ENCODE peak calls at places on chromosomes 7 and 10, in eight cellular contexts. G, N, H, S, Y, X, C and L are unnamed samples.

GRCh38 chr7:16278167-16278787 is 143.1 kb downstream of the CRPPA start:
- DNase-seq in S (no peak), X (no peak), G (no peak), N (no peak), C (no peak), Y (no peak), H (no peak), L (no peak)

GRCh38 chr7:151051108-151051507 is 2.8 kb downstream of the ASIC3 start:
- DNase-seq in N (peak; percentile 43), G (no peak), C (peak; percentile 77), S (no peak), Y (peak; percentile 96), X (no peak), H (no peak), L (peak; percentile 33)

GRCh38 chr10:29646238-29646902 is 11.6 kb upstream of the SVIL start:
- DNase-seq in C (peak; percentile 36), Y (no peak), S (peak; percentile 75), H (peak; percentile 57), X (no peak), N (no peak), G (peak; percentile 65), L (no peak)

GRCh38 chr7:93015193-93016084 is 102.3 kb downstream of the SAMD9 start:
- DNase-seq in S (no peak), G (no peak), Y (no peak), C (peak; percentile 80), H (peak; percentile 13), X (no peak), N (no peak), L (no peak)

GRCh38 chr10:119140603-119141245 is 24.8 kb downstream of the SFXN4 start:
- DNase-seq in S (no peak), H (no peak), X (no peak), N (no peak), C (no peak), G (no peak), Y (peak; percentile 67), L (no peak)

GRCh38 chr10:126465771-126466170 is 77.5 kb upstream of the ADAM12 start:
- DNase-seq in X (no peak), G (no peak), Y (no peak), H (no peak), S (no peak), C (no peak), N (no peak), L (no peak)

GRCh38 chr7:44223362-44224114 is 22.8 kb downstream of the YKT6 start:
- DNase-seq in C (no peak), H (no peak), Y (peak; percentile 70), S (peak; percentile 48), N (no peak), X (no peak), G (no peak), L (no peak)

GRCh38 chr10:23191764-23192395 is at the start of gene PTF1A:
- DNase-seq in Y (peak; percentile 71), X (no peak), S (no peak), C (no peak), G (no peak), H (no peak), N (no peak), L (no peak)

GRCh38 chr10:111706331-111706730 is 477.2 kb downstream of the GPAM start:
- DNase-seq in G (no peak), N (no peak), C (no peak), X (no peak), H (no peak), S (no peak), Y (no peak), L (no peak)

GRCh38 chr7:159020987-159021386 is 123.7 kb downstream of the VIPR2 start:
- DNase-seq in H (no peak), S (peak; percentile 55), Y (peak; percentile 91), C (no peak), X (peak; percentile 70), N (no peak), G (no peak), L (no peak)
- H3K4me1 ChIP-seq in H (peaks cover 25% of the 10 kb centered on the region), S (peaks cover 9% of the 10 kb centered on the region), Y (no peaks in the 10 kb centered on the region), C (no peaks in the 10 kb centered on the region), X (peaks cover 6% of the 10 kb centered on the region), N (peaks cover under 1% of the 10 kb centered on the region), G (no peaks in the 10 kb centered on the region), L (no peaks in the 10 kb centered on the region)

GRCh38 chr7:100629117-100629711 is 12.1 kb downstream of the TFR2 start:
- DNase-seq in C (no peak), N (peak; percentile 33), Y (peak; percentile 94), S (no peak), H (peak; percentile 55), G (no peak), X (peak; percentile 28), L (peak; percentile 46)
- TF ChIP-seq CTCF in C (peak; percentile 34), N (no peak), Y (peak; percentile 81), S (no peak), H (peak; percentile 56), G (no peak), X (no peak), L (peak; percentile 37)

GRCh38 chr7:142897691-142898090 is 12.1 kb upstream of the TRPV6 start:
- DNase-seq in H (no peak), S (no peak), G (no peak), N (no peak), Y (peak; percentile 26), X (no peak), C (no peak), L (no peak)

GRCh38 chr7:142896741-142897379 is 11.3 kb upstream of the TRPV6 start:
- DNase-seq in G (no peak), C (no peak), Y (peak; percentile 17), X (no peak), H (no peak), N (no peak), S (no peak), L (no peak)

GRCh38 chr7:142894112-142894835 is 8.7 kb upstream of the TRPV6 start:
- DNase-seq in X (no peak), N (no peak), Y (peak; percentile 25), C (no peak), S (no peak), H (no peak), G (peak; percentile 11), L (no peak)

GRCh38 chr7:142894886-142895593 is 9.5 kb upstream of the TRPV6 start:
- DNase-seq in Y (peak; percentile 22), C (no peak), S (no peak), N (no peak), G (no peak), H (no peak), X (no peak), L (no peak)

GRCh38 chr7:142896151-142896550 is 10.6 kb upstream of the TRPV6 start:
- DNase-seq in S (no peak), G (no peak), Y (no peak), N (no peak), H (no peak), C (no peak), X (no peak), L (no peak)
- H3K4me1 ChIP-seq in S (no peaks in the 10 kb centered on the region), G (no peaks in the 10 kb centered on the region), Y (no peaks in the 10 kb centered on the region), N (no peaks in the 10 kb centered on the region), H (peaks cover 18% of the 10 kb centered on the region), C (no peaks in the 10 kb centered on the region), X (no peaks in the 10 kb centered on the region), L (no peaks in the 10 kb centered on the region)

DNA sequence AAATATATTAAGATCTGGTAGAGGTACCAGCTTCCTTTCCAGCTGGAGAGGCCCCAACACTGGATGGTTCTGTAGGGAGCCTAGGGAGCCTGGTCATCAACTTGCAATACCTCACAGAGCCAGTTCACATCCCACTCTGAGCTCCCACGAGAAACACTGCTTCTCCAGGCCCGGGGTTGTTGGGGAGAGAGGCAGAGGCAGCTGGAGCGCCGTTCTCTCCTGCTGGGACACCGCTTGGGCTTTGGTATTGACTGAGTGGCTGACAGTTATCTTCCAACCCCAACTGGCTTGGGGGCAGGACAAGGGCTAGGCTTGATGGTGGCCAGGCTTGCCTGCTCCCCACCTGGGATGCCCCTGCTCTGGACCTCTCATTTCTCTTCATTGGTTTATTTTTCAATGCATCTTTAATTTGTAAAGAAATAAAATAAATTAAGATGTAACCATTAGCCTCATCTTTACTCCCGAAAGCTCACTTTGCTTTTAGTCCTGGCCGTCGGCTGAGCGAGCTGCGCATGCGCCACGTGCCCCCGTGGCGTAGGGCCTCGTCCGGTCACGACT is 10.0 kb upstream of the CHCHD1 start:
- DNase-seq in N (peak; percentile 87), C (peak; percentile 73), Y (peak; percentile 76), S (peak; percentile 95), X (peak; percentile 48), H (peak; percentile 96), G (no peak), L (peak; percentile 76)
- TF ChIP-seq CTCF in N (no peak), C (no peak), Y (peak; percentile 35), S (no peak), X (no peak), H (no peak), G (no peak), L (no peak)

GRCh38 chr10:99973190-99973589 is 36.6 kb downstream of the DNMBP start:
- DNase-seq in S (no peak), C (no peak), G (no peak), X (no peak), H (no peak), N (no peak), Y (no peak), L (no peak)
- H3K4me1 ChIP-seq in S (peaks cover 33% of the 10 kb centered on the region), C (peaks cover 8% of the 10 kb centered on the region), G (no peaks in the 10 kb centered on the region), X (peaks cover 52% of the 10 kb centered on the region), H (peaks cover 19% of the 10 kb centered on the region), N (peaks cover 29% of the 10 kb centered on the region), Y (peaks cover 10% of the 10 kb centered on the region), L (no peaks in the 10 kb centered on the region)